ENCODE peak calls at places on chromosomes 1 and 21, in six cellular contexts. M is HepG2, Z is GM12891, R is H1, Y is GM12878, F is K562. I is an unnamed sample.

GRCh38 chr1:40802078-40803075 is 18.8 kb downstream of the KCNQ4 start:
- DNase-seq in M (peak), Z (peak), R (peak), Y (no peak), F (peak), I (peak)

GRCh38 chr1:243470492-243470891 is 214.7 kb downstream of the SDCCAG8 start:
- DNase-seq in M (no peak), Z (no peak), R (no peak), Y (no peak), F (no peak), I (no peak)

GRCh38 chr1:212667223-212668139 is 32.2 kb downstream of the BATF3 start:
- DNase-seq in M (peak), Z (no peak), R (no peak), Y (no peak), F (peak), I (no peak)

GRCh38 chr1:33117440-33118085 is 36.6 kb downstream of the AZIN2 start:
- DNase-seq in M (no peak), Z (no peak), R (no peak), Y (no peak), F (no peak), I (no peak)

GRCh38 chr1:223683586-223684487 is 18.3 kb upstream of the CAPN8 start:
- DNase-seq in M (no peak), Z (no peak), R (no peak), Y (no peak), F (peak), I (no peak)

GRCh38 chr1:72282271-72282656 is at the start of gene NEGR1:
- DNase-seq in M (no peak), Z (no peak), R (no peak), Y (no peak), F (no peak), I (no peak)

GRCh38 chr1:31739281-31739853 is 24.8 kb downstream of the ADGRB2 start:
- DNase-seq in M (no peak), Z (no peak), R (no peak), Y (no peak), F (no peak), I (no peak)

GRCh38 chr1:176541663-176542062 is 78.7 kb downstream of the PAPPA2 start:
- DNase-seq in M (no peak), Z (no peak), R (no peak), Y (no peak), F (no peak), I (no peak)

GRCh38 chr1:23168079-23168461 is 586 bp downstream of the LUZP1 start:
- DNase-seq in M (no peak), Z (no peak), R (no peak), Y (no peak), F (peak), I (peak)

GRCh38 chr21:21028275-21028814 is 30.1 kb downstream of the NCAM2 start:
- DNase-seq in M (no peak), Z (no peak), R (no peak), Y (no peak), F (no peak), I (no peak)

GRCh38 chr1:90879281-90879680 is 142.6 kb downstream of the ZNF644 start:
- DNase-seq in M (no peak), Z (no peak), R (no peak), Y (no peak), F (peak), I (no peak)

GRCh38 chr1:111729271-111729921 is 9.8 kb downstream of the INKA2 start:
- DNase-seq in M (no peak), Z (no peak), R (no peak), Y (no peak), F (no peak), I (no peak)

GRCh38 chr1:8705104-8705503 is 112.3 kb downstream of the RERE start:
- DNase-seq in M (no peak), Z (no peak), R (no peak), Y (no peak), F (no peak), I (no peak)

GRCh38 chr1:185813401-185813979 is 79.3 kb downstream of the HMCN1 start:
- DNase-seq in M (peak), Z (no peak), R (no peak), Y (no peak), F (peak), I (no peak)

GRCh38 chr1:83857108-83857507 is 141.8 kb downstream of the TTLL7 start:
- DNase-seq in M (no peak), Z (no peak), R (no peak), Y (no peak), F (no peak), I (no peak)

GRCh38 chr1:39648496-39648895 is 9.1 kb upstream of the HEYL start:
- DNase-seq in M (no peak), Z (no peak), R (no peak), Y (no peak), F (no peak), I (no peak)

GRCh38 chr1:11383553-11384169 is 95.3 kb upstream of the DISP3 start:
- DNase-seq in M (no peak), Z (no peak), R (no peak), Y (no peak), F (no peak), I (no peak)

GRCh38 chr21:34526618-34527290 is 14.7 kb upstream of the KCNE1 start:
- DNase-seq in M (peak), Z (no peak), R (no peak), Y (no peak), F (peak), I (no peak)

GRCh38 chr1:76835203-76835602 is 32.1 kb upstream of the ST6GALNAC5 start:
- DNase-seq in M (no peak), Z (no peak), R (no peak), Y (no peak), F (no peak), I (no peak)

DNA sequence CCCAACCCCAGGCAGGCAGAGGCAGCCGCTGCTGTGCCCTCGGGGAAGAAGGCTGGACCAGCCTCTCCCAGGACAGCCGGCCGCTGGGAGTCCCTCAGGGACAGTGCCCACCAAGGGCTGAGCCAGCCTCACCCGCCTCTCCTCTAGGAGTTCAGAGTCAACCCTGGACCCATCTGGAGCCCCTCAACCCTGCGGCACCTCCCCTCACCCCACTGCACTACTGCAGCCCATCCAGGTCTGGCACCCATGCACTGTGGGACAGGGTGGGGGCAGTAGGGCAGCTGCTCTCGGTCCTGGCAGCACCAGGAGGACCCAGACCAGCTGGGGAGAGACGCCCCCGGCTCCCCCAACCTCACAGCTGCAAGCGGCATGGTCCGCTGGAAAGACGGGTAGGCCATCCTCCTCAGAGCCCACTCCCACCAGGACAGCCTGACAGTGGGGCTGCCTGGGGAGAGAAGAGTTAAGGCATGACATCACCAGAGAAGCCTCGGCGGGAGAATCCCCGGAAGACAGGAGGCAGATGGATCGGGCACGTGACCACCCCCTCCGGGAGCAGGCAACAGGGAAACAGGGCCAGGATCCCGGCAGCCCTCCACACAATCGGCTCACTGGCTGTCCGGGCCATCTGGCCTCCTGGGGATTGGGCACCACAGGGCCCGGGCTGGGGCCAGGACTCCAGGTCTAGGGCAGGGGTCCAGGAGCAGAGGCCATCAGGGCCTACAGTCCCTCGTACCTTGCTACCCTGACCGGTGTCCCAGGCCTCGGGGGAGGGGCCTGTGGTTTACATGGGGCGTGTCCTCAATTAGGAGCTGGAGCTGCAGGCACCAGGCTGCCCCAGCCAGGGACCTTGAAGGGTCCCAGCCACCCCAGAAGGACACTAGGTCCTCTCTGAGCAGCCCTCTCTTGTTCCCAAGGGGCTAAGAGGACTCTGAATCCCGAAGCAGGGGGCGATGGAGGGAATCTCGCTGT is 3.1 kb downstream of the ACAP3 start:
- DNase-seq in M (peak), Z (no peak), R (no peak), Y (no peak), F (peak), I (no peak)
- TF ChIP-seq POLR2A in M (no peak), Z (no peak), R (no peak), Y (no peak), F (no peak), I (no peak)

DNA sequence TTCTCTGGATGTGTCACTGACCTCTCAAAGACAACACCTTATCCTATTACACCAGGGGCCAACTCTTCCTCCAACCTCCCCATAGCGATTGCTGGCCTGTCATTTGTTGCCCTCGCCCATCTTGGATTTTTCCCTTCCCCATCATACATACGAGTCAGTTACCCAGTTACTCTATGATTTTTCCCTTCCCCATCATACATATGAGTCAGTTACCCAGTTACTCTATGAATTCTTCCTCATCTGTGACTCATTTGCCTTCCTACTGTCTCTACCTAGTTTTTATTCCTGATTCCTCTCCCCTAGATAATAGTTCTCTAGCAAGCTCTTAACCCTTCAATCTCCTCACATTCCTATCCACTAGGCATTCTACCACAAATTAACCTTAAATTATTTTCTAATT is 178.8 kb downstream of the NR5A2 start:
- DNase-seq in M (no peak), Z (no peak), R (no peak), Y (no peak), F (no peak), I (no peak)
- TF ChIP-seq TAF1 in M (no peak), Z (no peak), R (no peak), Y (no peak), F (no peak), I (no peak)

GRCh38 chr1:183915634-183916510 is 111.0 kb downstream of the RGL1 start:
- DNase-seq in M (peak), Z (no peak), R (peak), Y (peak), F (peak), I (no peak)
- TF ChIP-seq POLR2AphosphoS5 in M (no peak), Z (no peak), R (no peak), Y (no peak), F (no peak), I (no peak)

GRCh38 chr1:150577557-150578277 is 1.7 kb downstream of the MCL1 start:
- DNase-seq in M (no peak), Z (no peak), R (no peak), Y (no peak), F (no peak), I (no peak)
- TF ChIP-seq POLR2A in M (no peak), Z (no peak), R (no peak), Y (no peak), F (no peak), I (no peak)

DNA sequence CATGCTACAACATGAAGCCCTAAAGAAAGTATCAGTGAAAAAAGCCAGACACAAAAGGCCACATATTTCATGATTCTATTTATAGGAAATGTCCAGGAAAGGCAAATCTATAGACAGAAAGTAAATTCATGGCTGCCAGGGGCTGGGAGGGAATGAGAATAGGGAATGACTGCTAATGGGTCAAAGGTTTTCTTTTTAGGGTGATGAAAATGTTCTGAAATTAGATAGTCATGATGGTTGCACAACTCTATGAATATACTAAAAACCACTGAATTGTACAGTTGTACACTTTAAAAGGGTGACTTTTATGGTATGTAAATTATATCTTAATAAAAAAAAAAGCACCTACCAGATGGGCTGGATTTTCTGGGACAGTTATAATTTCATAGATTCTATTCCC is 114.8 kb downstream of the CNIH3 start:
- DNase-seq in M (no peak), Z (no peak), R (no peak), Y (no peak), F (no peak), I (no peak)
- TF ChIP-seq TAF1 in M (no peak), Z (no peak), R (no peak), Y (no peak), F (no peak), I (no peak)

DNA sequence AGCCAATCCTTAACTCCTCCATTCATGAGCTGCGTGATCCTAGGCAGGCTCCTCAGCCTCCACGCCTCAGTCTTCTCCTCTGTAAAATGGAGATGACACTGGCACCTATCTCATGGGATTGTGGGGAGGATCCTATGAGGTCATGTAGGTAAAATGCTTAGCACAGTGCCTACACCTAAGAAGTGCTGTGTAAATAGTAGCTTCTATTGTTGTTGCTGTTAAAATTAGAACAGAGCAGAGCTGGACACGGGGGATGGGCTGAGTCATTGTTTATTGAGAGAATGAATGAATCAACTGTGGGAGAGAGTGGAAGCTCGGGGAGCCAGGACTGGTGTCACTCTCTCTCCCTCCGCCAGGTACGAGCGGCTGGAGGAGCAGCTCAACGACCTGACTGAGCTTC is 43.0 kb downstream of the TMCC2 start:
- DNase-seq in M (peak), Z (no peak), R (no peak), Y (no peak), F (no peak), I (no peak)
- TF ChIP-seq POLR2AphosphoS5 in M (no peak), Z (no peak), R (no peak), Y (no peak), F (no peak), I (no peak)

DNA sequence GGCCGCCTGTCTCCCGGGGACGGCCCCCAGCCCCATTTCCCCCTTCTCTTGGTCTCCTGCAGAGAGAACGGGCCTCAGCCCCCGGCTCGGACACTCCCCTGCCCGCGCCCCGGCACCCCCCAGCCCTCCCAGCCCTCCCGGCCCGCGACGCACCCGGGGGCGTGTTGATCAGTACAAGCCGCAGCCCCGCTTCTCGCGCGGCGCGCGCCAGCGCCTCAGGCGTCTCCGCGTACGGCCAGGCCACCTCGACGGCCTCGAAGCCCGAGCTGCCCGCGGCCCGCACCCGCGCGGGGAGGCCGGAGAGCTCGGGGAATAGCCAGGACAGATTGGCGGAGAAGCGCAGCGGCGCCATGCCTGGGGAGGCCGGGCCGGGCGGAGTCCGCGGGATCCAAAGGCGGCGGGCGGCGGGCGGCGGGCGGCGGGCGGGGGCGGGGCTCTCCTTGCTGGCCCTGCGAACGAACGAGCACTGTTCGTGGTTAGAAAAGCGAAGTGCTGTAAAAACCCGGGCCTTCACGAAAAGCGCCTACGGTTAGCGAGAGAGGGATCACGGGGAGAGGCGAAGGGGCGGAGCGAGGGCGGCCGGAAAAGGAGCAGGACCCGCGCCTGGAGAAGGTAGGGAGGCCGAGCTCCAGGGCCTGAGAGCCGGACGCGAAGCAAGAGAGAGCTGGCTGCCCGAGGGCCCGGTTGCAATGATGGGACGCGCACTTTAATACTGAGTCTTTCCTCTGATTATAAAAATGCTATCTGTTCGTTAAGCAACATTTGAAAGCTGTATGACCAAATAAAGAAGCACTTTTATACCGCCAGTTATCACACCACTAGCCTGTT is at the start of gene HYI:
- DNase-seq in M (no peak), Z (peak), R (peak), Y (peak), F (peak), I (peak)
- TF ChIP-seq POLR2A in M (no peak), Z (peak), R (peak), Y (peak), F (peak), I (no peak)

DNA sequence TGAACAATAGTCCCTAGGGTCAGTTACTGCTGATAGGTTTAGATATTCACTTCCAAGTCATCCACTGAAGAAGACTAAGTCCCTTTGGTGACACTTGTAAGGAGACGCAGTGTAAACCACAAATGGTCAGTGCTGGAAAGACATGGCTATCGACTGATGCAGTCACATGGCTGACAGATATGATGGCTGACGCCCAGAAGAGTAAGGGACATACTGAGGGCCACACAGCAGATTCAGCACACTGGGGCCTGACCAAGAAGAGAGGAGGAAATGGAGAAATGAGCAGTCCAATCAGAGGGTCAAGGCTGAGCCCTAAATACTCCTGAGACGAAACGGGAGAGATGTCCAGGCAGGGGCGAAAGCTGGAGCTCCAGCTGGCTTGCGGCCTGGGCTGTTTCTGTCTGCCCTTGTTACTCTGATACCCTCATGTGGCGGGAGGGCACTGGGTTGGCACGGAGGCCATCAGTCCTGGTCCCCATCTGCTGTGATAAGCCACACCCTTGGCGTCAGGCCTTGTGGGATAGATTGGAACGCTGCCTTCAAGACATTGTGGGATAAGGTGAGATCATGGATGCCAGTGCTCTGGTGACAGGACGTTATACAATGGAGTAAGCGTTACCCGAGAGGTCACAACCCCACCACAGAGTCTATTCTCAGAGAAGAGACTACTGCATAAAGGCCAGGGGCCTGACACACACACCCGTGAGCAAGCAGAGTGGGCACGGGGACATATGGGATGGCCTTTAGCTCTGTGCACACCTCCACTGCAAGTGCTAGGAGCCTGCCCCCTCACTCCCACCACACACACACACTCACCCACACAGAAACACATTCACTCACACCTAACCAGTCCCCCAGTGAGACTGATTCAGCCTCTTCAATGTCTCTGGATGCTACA is 158.4 kb downstream of the TRABD2B start:
- DNase-seq in M (no peak), Z (no peak), R (no peak), Y (no peak), F (no peak), I (no peak)
- TF ChIP-seq TAF1 in M (no peak), Z (no peak), R (no peak), Y (no peak), F (no peak), I (no peak)

GRCh38 chr21:44958471-44959191 is 18.8 kb downstream of the SLX9 start:
- DNase-seq in M (no peak), Z (no peak), R (no peak), Y (no peak), F (no peak), I (no peak)
- TF ChIP-seq POLR2AphosphoS5 in M (no peak), Z (no peak), R (no peak), Y (no peak), F (no peak), I (no peak)